ENCODE peak calls at places on chromosomes 1 and 21, in six cellular contexts. R is neural progenitor cell, Q is brain microvascular endothelial cell, I is testis, W is AG04450, O is thoracic aorta. B is an unnamed sample.

GRCh38 chr1:22814176-22815042 is 103.8 kb downstream of the EPHB2 start:
- DNase-seq in R (no peak), Q (no peak), I (peak), W (no peak), O (peak), B (no peak)

GRCh38 chr1:226600254-226600653 is 51.7 kb downstream of the STUM start:
- DNase-seq in R (no peak), Q (no peak), I (no peak), W (no peak), O (no peak), B (no peak)

GRCh38 chr1:37755951-37756350 is 9.0 kb downstream of the EPHA10 start:
- DNase-seq in R (no peak), Q (no peak), I (no peak), W (no peak), O (no peak), B (no peak)

GRCh38 chr1:84620720-84621313 is 46.6 kb upstream of the CTBS start:
- DNase-seq in R (peak), Q (peak), I (peak), W (no peak), O (peak), B (no peak)

GRCh38 chr1:165364432-165365133 is 8.1 kb upstream of the LMX1A start:
- DNase-seq in R (no peak), Q (no peak), I (no peak), W (no peak), O (no peak), B (no peak)

GRCh38 chr1:54721719-54722118 is 6.1 kb downstream of the TTC4 start:
- DNase-seq in R (no peak), Q (no peak), I (no peak), W (no peak), O (no peak), B (no peak)

GRCh38 chr1:8324176-8324810 is 6.4 kb downstream of the SLC45A1 start:
- DNase-seq in R (no peak), Q (no peak), I (no peak), W (no peak), O (no peak), B (no peak)

GRCh38 chr1:19344372-19344810 is 32.3 kb downstream of the SLC66A1 start:
- DNase-seq in R (peak), Q (no peak), I (peak), W (no peak), O (no peak), B (no peak)

GRCh38 chr1:21099034-21099868 is 77.4 kb downstream of the EIF4G3 start:
- DNase-seq in R (no peak), Q (no peak), I (no peak), W (no peak), O (no peak), B (no peak)

GRCh38 chr1:54745274-54745673 is 19.0 kb downstream of the PARS2 start:
- DNase-seq in R (no peak), Q (no peak), I (no peak), W (no peak), O (no peak), B (no peak)

GRCh38 chr1:220326578-220326977 is 54.3 kb upstream of the RAB3GAP2 start:
- DNase-seq in R (no peak), Q (peak), I (no peak), W (no peak), O (no peak), B (no peak)

GRCh38 chr1:100353073-100353801 is 931 bp downstream of the CDC14A start:
- DNase-seq in R (peak), Q (no peak), I (peak), W (no peak), O (no peak), B (no peak)

GRCh38 chr1:204741440-204741839 is 55.9 kb upstream of the LRRN2 start:
- DNase-seq in R (no peak), Q (no peak), I (no peak), W (no peak), O (no peak), B (no peak)

GRCh38 chr1:218468707-218469106 is 123.6 kb downstream of the TGFB2 start:
- DNase-seq in R (no peak), Q (no peak), I (no peak), W (no peak), O (no peak), B (no peak)

GRCh38 chr1:167714098-167714850 is 7.5 kb upstream of the MPZL1 start:
- DNase-seq in R (peak), Q (peak), I (peak), W (peak), O (peak), B (peak)

GRCh38 chr1:53617382-53618217 is 121.4 kb downstream of the GLIS1 start:
- DNase-seq in R (no peak), Q (no peak), I (peak), W (peak), O (no peak), B (no peak)

GRCh38 chr1:39653546-39654031 is 14.1 kb upstream of the HEYL start:
- DNase-seq in R (peak), Q (peak), I (peak), W (peak), O (no peak), B (peak)

GRCh38 chr1:236020359-236021000 is 44.4 kb downstream of the NID1 start:
- DNase-seq in R (no peak), Q (no peak), I (no peak), W (no peak), O (no peak), B (no peak)

GRCh38 chr1:56477164-56478111 is 101.9 kb downstream of the PLPP3 start:
- DNase-seq in R (peak), Q (peak), I (peak), W (peak), O (no peak), B (no peak)

GRCh38 chr1:226002667-226003501 is 3.7 kb upstream of the SDE2 start:
- DNase-seq in R (peak), Q (peak), I (peak), W (no peak), O (peak), B (no peak)

GRCh38 chr1:50930965-50931737 is 28.9 kb downstream of the FAF1 start:
- DNase-seq in R (no peak), Q (peak), I (no peak), W (no peak), O (no peak), B (no peak)

GRCh38 chr1:89632213-89633102 is 462 bp upstream of the LRRC8C start:
- DNase-seq in R (peak), Q (peak), I (peak), W (peak), O (peak), B (no peak)

GRCh38 chr1:70503358-70503757 is 92.3 kb downstream of the CTH start:
- DNase-seq in R (no peak), Q (peak), I (no peak), W (no peak), O (no peak), B (no peak)

GRCh38 chr1:116981521-116982037 is 20.0 kb upstream of the CD101 start:
- DNase-seq in R (no peak), Q (no peak), I (no peak), W (no peak), O (no peak), B (no peak)

GRCh38 chr21:25929859-25930520 is 195.2 kb downstream of the GABPA start:
- DNase-seq in R (peak), Q (peak), I (no peak), W (peak), O (no peak), B (no peak)

GRCh38 chr21:25927195-25927880 is 192.6 kb downstream of the GABPA start:
- DNase-seq in R (no peak), Q (no peak), I (no peak), W (no peak), O (no peak), B (no peak)

GRCh38 chr21:25925936-25926335 is 191.2 kb downstream of the GABPA start:
- DNase-seq in R (no peak), Q (no peak), I (no peak), W (no peak), O (no peak), B (no peak)

DNA sequence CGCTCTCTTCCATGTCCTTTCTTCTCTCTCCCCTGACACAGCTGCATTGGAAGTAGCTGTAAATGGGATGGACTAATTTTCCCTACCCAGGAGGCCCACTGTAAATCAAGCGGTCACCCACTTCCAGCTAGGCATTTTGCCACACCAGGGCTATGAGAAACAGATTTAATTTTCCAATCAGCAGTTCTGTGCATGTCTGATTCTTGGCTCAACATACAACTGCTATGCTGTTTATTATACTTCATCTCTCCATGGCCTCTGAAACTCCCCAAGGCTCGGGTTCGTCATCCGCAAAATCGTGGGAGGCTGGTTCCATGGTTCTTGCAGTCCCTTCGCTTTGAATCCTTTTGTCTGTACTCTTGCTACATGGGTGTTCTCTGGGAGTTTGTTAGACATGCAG is 190.3 kb downstream of the GABPA start:
- DNase-seq in R (no peak), Q (no peak), I (no peak), W (no peak), O (no peak), B (no peak)
- H3K27ac ChIP-seq in R (no peak), Q (no peak), I (peak), W (no peak), O (peak), B (no peak)

DNA sequence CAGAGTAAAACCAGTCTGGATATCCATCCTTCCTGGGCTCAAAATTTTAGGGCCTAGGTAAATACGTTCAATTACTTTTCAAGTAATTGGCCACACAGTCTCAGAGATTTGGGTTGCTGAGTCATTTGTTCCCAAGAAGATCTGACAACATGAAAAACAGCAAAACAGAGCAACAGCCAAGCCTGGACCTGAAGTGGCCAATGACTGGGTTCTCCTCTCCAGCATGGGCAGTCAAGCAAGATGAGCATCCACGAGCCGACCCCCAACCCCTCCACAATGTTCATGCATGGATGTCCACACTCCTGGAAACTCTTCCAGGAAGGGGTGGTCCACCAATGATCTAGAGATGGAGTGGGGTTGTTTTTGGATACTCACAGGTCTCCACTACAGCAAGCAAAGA is 72.8 kb downstream of the CD46 start:
- DNase-seq in R (no peak), Q (peak), I (no peak), W (no peak), O (no peak), B (no peak)
- H3K27ac ChIP-seq in R (no peak), Q (peak), I (peak), W (no peak), O (peak), B (no peak)

GRCh38 chr1:94047914-94048313 is 73.0 kb downstream of the ABCA4 start:
- DNase-seq in R (no peak), Q (no peak), I (no peak), W (no peak), O (no peak), B (no peak)
- H3K27ac ChIP-seq in R (no peak), Q (peak), I (no peak), W (no peak), O (peak), B (peak)

GRCh38 chr1:32742956-32743355 is 40.4 kb upstream of the SYNC start:
- DNase-seq in R (no peak), Q (no peak), I (no peak), W (no peak), O (no peak), B (no peak)
- H3K27ac ChIP-seq in R (no peak), Q (no peak), I (peak), W (no peak), O (peak), B (no peak)